ENCODE peak calls at places on chromosomes 5 and 9, in ten cellular contexts. F is NT2/D1, S is left ventricle myocardium inferior, T is GM23248, O is neural progenitor cell, Z is uterus, J is fibroblast of lung, B is aorta, Q is body of pancreas, N is colonic mucosa. H is an unnamed sample.

GRCh38 chr9:133060417-133060841 is 1.4 kb upstream of the CEL start:
- DNase-seq in Q (no peak), O (no peak), N (no peak), S (no peak), Z (no peak), T (no peak), B (peak; percentile 43), J (no peak), F (no peak), H (no peak)

GRCh38 chr5:74233571-74233970 is 407.0 kb downstream of the ENC1 start:
- DNase-seq in Z (no peak), F (no peak), O (no peak), B (no peak), T (peak; percentile 80), N (no peak), Q (no peak), S (no peak), J (peak; percentile 81), H (no peak)

GRCh38 chr5:118791986-118792734 is 196.2 kb downstream of the DTWD2 start:
- DNase-seq in T (peak; percentile 85), S (no peak), B (no peak), O (peak; percentile 81), Q (peak; percentile 54), Z (peak; percentile 16), J (peak; percentile 71), F (peak; percentile 8), N (peak; percentile 24), H (no peak)

GRCh38 chr5:140292212-140293040 is 10.5 kb downstream of the PFDN1 start:
- DNase-seq in J (peak; percentile 57), N (no peak), F (no peak), S (no peak), T (no peak), Z (no peak), O (no peak), Q (no peak), B (no peak), H (no peak)

GRCh38 chr5:6087576-6087975 is 290.8 kb downstream of the MED10 start:
- DNase-seq in Q (no peak), J (no peak), B (no peak), O (no peak), F (no peak), N (no peak), S (no peak), T (no peak), Z (no peak), H (no peak)

GRCh38 chr9:21634951-21635350 is 152.8 kb upstream of the IFNE start:
- DNase-seq in T (no peak), Q (no peak), S (no peak), Z (no peak), N (no peak), B (no peak), J (no peak), O (no peak), F (no peak), H (no peak)

GRCh38 chr9:137270929-137271695 is 6.4 kb upstream of the TOR4A start:
- DNase-seq in S (no peak), J (no peak), N (no peak), T (no peak), F (no peak), O (no peak), B (peak; percentile 76), Q (no peak), Z (no peak), H (peak; percentile 20)

GRCh38 chr9:126307306-126308061 is 19.1 kb upstream of the MVB12B start:
- DNase-seq in Q (no peak), T (no peak), F (no peak), B (no peak), N (no peak), Z (no peak), S (no peak), O (no peak), J (no peak), H (no peak)

GRCh38 chr9:98150726-98151125 is 31.7 kb upstream of the TRIM14 start:
- DNase-seq in B (no peak), S (no peak), F (no peak), J (no peak), Z (no peak), N (no peak), T (no peak), O (no peak), Q (no peak), H (no peak)

GRCh38 chr9:121122450-121123032 is 47.8 kb downstream of the CNTRL start:
- DNase-seq in Z (no peak), S (no peak), Q (no peak), O (no peak), T (peak; percentile 21), J (no peak), B (no peak), N (no peak), F (no peak), H (no peak)

GRCh38 chr5:10337107-10337506 is 16.4 kb upstream of the MARCHF6 start:
- DNase-seq in F (no peak), Q (no peak), N (no peak), J (no peak), T (no peak), S (no peak), B (no peak), O (no peak), Z (no peak), H (no peak)

GRCh38 chr5:178454821-178455479 is 135.2 kb downstream of the COL23A1 start:
- DNase-seq in N (no peak), B (peak; percentile 50), Z (no peak), O (no peak), Q (no peak), T (no peak), S (no peak), J (no peak), F (no peak), H (no peak)

GRCh38 chr5:160280384-160281090 is 31.8 kb downstream of the CCNJL start:
- DNase-seq in T (no peak), F (no peak), N (peak; percentile 72), Z (no peak), S (no peak), J (no peak), B (no peak), O (no peak), Q (no peak), H (no peak)

GRCh38 chr5:90279091-90279490 is 130.5 kb downstream of the CETN3 start:
- DNase-seq in T (peak; percentile 4), B (no peak), O (no peak), S (no peak), Q (no peak), F (no peak), N (no peak), Z (no peak), J (peak; percentile 62), H (no peak)

GRCh38 chr5:74148321-74148720 is 492.2 kb downstream of the ENC1 start:
- DNase-seq in Z (no peak), N (no peak), J (no peak), B (no peak), O (no peak), S (no peak), Q (no peak), T (no peak), F (no peak), H (no peak)

DNA sequence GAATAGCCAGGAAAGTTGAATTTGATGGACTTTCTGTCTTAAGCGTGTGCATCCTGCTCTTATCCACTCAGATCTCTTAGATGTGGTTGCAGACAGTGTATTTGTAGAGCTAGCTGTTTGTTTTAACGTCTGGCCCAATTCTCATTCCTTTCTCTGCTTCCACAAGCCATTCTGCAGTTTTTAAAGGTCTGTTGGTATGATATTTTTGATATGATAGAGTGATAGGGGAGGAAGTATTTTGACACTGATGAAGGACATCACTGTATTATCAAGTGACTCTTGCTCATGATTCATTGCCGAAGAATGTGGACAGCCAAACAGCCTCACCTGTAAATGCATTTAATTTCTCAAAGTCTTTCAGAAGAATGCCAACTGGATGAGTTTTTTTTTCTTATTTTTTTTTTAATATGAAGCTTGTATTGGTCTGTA is 4.5 kb downstream of the TJP2 start:
- DNase-seq in T (no peak), Q (no peak), J (peak; percentile 60), N (no peak), S (no peak), Z (no peak), B (no peak), F (no peak), O (no peak), H (no peak)
- H3K4me1 ChIP-seq in T (peaks cover 23% of the 10 kb centered on the region), Q (peaks cover 62% of the 10 kb centered on the region), J (peaks cover 21% of the 10 kb centered on the region), N (peaks cover 8% of the 10 kb centered on the region), S (peaks cover 90% of the 10 kb centered on the region), Z (no peaks in the 10 kb centered on the region), B (no peaks in the 10 kb centered on the region), F (peaks cover 2% of the 10 kb centered on the region), O (peaks cover 13% of the 10 kb centered on the region), H (peaks cover 5% of the 10 kb centered on the region)

GRCh38 chr9:89522979-89523305 is 25.0 kb upstream of the SEMA4D start:
- DNase-seq in O (no peak), T (no peak), S (no peak), N (no peak), J (no peak), F (no peak), B (no peak), Z (no peak), Q (no peak), H (no peak)
- H3K4me1 ChIP-seq in O (no peaks in the 10 kb centered on the region), T (no peaks in the 10 kb centered on the region), S (no peaks in the 10 kb centered on the region), N (peaks cover 2% of the 10 kb centered on the region), J (no peaks in the 10 kb centered on the region), F (peaks cover 3% of the 10 kb centered on the region), B (no peaks in the 10 kb centered on the region), Z (no peaks in the 10 kb centered on the region), Q (peaks cover 24% of the 10 kb centered on the region), H (peaks cover 3% of the 10 kb centered on the region)

DNA sequence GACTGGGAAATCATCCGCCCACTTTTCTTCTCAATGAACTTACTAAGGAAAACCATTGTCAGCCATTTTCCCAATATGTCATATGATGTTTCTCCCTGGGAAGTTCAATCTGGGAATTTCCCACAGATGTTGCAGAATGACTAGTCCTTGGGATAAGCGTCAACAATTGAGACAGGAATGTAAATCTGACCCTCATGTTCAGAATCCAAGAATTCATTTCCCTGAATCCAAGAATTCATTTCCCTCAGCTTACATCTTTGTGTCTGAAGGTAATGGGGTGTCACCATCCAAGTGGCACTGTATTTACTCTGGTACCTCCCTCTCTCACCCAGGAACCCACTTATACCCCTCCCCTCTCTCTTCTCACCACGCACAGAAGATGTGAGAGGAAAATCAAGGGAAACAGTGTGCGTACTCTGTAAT is 7.4 kb downstream of the KLF9 start:
- DNase-seq in Q (no peak), B (no peak), J (peak; percentile 96), N (no peak), T (peak; percentile 84), O (no peak), Z (no peak), F (no peak), S (no peak), H (no peak)
- H3K4me1 ChIP-seq in Q (peaks cover 80% of the 10 kb centered on the region), B (peaks cover 6% of the 10 kb centered on the region), J (peaks cover 30% of the 10 kb centered on the region), N (peaks cover 6% of the 10 kb centered on the region), T (peaks cover 63% of the 10 kb centered on the region), O (peaks cover 15% of the 10 kb centered on the region), Z (peaks cover 5% of the 10 kb centered on the region), F (peaks cover 6% of the 10 kb centered on the region), S (peaks cover 96% of the 10 kb centered on the region), H (peaks cover 32% of the 10 kb centered on the region)

DNA sequence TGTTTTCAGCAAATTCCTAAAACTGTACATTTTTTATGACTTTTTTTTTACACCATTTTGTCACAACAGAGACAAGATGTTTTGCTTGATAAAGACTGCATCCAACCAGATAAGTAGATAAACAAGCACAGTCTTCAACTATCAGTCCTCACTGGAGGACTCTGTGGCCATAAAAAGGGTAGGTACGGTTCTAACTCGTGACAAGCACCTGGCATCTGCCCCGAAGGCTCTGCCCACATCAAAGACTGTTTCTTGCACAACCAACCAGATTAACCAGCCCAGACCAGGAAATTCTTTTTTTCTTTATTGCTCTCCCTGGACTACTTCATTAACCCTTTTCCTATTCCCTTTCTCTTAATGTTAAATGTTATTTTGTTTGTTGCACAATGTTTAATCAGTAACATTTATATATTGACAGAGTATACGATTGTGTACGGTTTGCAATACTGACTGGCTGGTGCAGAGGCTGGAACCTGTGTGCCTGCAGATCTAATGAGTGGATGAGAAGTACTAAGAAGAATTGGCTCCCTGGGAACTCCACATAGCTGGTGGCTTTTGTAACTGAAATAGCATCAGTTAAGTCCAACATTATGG is 74.1 kb downstream of the SERINC5 start:
- DNase-seq in Z (peak; percentile 22), N (peak; percentile 89), B (no peak), J (peak; percentile 54), S (no peak), T (no peak), O (no peak), Q (peak; percentile 90), F (no peak), H (no peak)
- H3K4me1 ChIP-seq in Z (no peaks in the 10 kb centered on the region), N (peaks cover 22% of the 10 kb centered on the region), B (no peaks in the 10 kb centered on the region), J (no peaks in the 10 kb centered on the region), S (peaks cover 48% of the 10 kb centered on the region), T (no peaks in the 10 kb centered on the region), O (peaks cover 58% of the 10 kb centered on the region), Q (peaks cover 68% of the 10 kb centered on the region), F (peaks cover 7% of the 10 kb centered on the region), H (peaks cover 6% of the 10 kb centered on the region)